ENCODE peak calls at places on chromosomes 3 and 15, in six cellular contexts. O is lower leg skin, G is psoas muscle, I is tibial nerve, H is HFFc6, S is cardiac muscle cell. Q is an unnamed sample.

GRCh38 chr3:99843590-99844260 is 26.1 kb downstream of the CMSS1 start:
- DNase-seq in I (no peak), G (no peak), O (no peak), S (no peak), H (no peak), Q (no peak)

GRCh38 chr15:96073908-96074307 is 256.6 kb upstream of the NR2F2 start:
- DNase-seq in S (no peak), O (no peak), H (no peak), G (no peak), I (no peak), Q (no peak)

GRCh38 chr3:37779289-37780152 is 82.2 kb upstream of the CTDSPL start:
- DNase-seq in I (no peak), H (peak; percentile 61), G (no peak), O (no peak), S (peak; percentile 87), Q (no peak)

GRCh38 chr3:40771112-40771511 is 246.4 kb downstream of the ZNF621 start:
- DNase-seq in G (no peak), I (no peak), O (peak; percentile 34), H (no peak), S (no peak), Q (peak; percentile 72)

GRCh38 chr3:185537369-185537970 is 14.9 kb downstream of the LIPH start:
- DNase-seq in S (no peak), G (peak; percentile 58), I (peak; percentile 30), H (peak; percentile 62), O (peak; percentile 45), Q (peak; percentile 71)

GRCh38 chr3:170815930-170816329 is 54.1 kb downstream of the RPL22L1 start:
- DNase-seq in S (no peak), O (no peak), H (no peak), I (no peak), G (no peak), Q (no peak)

GRCh38 chr3:194322701-194323174 is 28.4 kb downstream of the CPN2 start:
- DNase-seq in I (no peak), H (peak; percentile 46), S (no peak), G (peak; percentile 80), O (peak; percentile 45), Q (no peak)

GRCh38 chr3:24595801-24596200 is 101.2 kb upstream of the THRB start:
- DNase-seq in I (no peak), H (no peak), S (no peak), G (no peak), O (no peak), Q (no peak)

GRCh38 chr3:128814514-128815317 is 64.7 kb upstream of the ACAD9 start:
- DNase-seq in O (no peak), H (no peak), S (peak; percentile 41), G (peak; percentile 63), I (no peak), Q (no peak)

GRCh38 chr3:38029400-38030125 is at the start of gene PLCD1:
- DNase-seq in O (peak; percentile 81), S (peak; percentile 85), H (peak; percentile 28), G (peak; percentile 88), I (peak; percentile 79), Q (peak; percentile 62)

GRCh38 chr3:187714404-187714979 is 12.1 kb upstream of the RTP2 start:
- DNase-seq in H (peak; percentile 66), S (peak; percentile 79), G (no peak), I (peak; percentile 63), O (peak; percentile 80), Q (peak; percentile 63)

GRCh38 chr3:133937756-133938601 is 42.3 kb upstream of the RAB6B start:
- DNase-seq in G (no peak), H (peak; percentile 55), O (peak; percentile 26), I (no peak), S (no peak), Q (peak; percentile 85)

GRCh38 chr15:67048281-67049279 is 16.8 kb upstream of the SMAD3 start:
- DNase-seq in I (no peak), O (no peak), G (no peak), S (no peak), H (peak; percentile 93), Q (no peak)

GRCh38 chr3:151265866-151266265 is 12.5 kb downstream of the P2RY14 start:
- DNase-seq in I (no peak), S (no peak), O (no peak), G (no peak), H (no peak), Q (no peak)

GRCh38 chr3:174287601-174288180 is 571.4 kb upstream of the NAALADL2 start:
- DNase-seq in H (no peak), O (no peak), I (no peak), S (no peak), G (no peak), Q (no peak)

GRCh38 chr3:67610458-67610857 is 44.0 kb downstream of the SUCLG2 start:
- DNase-seq in S (no peak), H (peak; percentile 64), O (no peak), G (no peak), I (no peak), Q (no peak)

GRCh38 chr3:177262396-177262795 is 65.1 kb upstream of the TBL1XR1 start:
- DNase-seq in S (no peak), H (no peak), O (no peak), G (no peak), I (no peak), Q (no peak)

GRCh38 chr3:93910085-93910484 is 63.6 kb downstream of the PROS1 start:
- DNase-seq in H (no peak), I (no peak), O (no peak), S (no peak), G (no peak), Q (no peak)

GRCh38 chr3:40719660-40720287 is 195.0 kb downstream of the ZNF621 start:
- DNase-seq in H (no peak), S (peak; percentile 57), O (no peak), G (no peak), I (no peak), Q (no peak)

DNA sequence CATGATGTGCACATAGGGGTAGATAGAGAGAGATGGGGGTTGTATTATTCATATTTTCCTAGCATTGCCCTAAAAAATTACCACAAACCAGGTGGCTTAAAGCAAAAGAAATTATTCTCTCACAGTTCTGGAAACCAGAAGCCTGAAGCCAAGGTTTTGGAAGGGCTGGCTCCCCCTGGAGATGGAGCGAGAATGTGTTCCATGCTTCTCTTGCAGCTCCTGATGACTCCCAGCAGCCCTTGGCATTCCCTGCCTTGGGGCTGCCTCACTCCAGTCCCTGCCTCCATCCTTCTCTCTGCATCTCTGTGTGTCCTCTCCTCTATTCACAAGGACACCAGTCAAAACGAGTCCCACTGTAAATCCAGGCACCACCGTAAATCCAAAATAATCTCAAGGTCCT is 91.5 kb upstream of the FAM174B start:
- DNase-seq in G (no peak), H (no peak), S (no peak), O (no peak), I (no peak), Q (no peak)
- TF ChIP-seq CTCF in G (no peak), H (no peak), S (no peak), O (no peak), I (no peak), Q (no peak)

GRCh38 chr3:116863842-116864626 is 154.5 kb downstream of the TUSC7 start:
- DNase-seq in S (peak; percentile 49), G (no peak), I (no peak), H (no peak), O (no peak), Q (no peak)
- TF ChIP-seq CTCF in S (peak; percentile 45), G (no peak), I (peak; percentile 43), H (no peak), O (no peak), Q (no peak)

GRCh38 chr3:79016587-79017380 is 751.0 kb downstream of the ROBO1 start:
- DNase-seq in G (no peak), O (no peak), H (no peak), I (no peak), S (no peak), Q (no peak)

GRCh38 chr3:79019924-79020173 is 747.9 kb downstream of the ROBO1 start:
- DNase-seq in G (no peak), O (no peak), I (no peak), S (no peak), H (no peak), Q (no peak)

GRCh38 chr3:79015854-79016253 is 751.9 kb downstream of the ROBO1 start:
- DNase-seq in O (no peak), S (no peak), I (no peak), H (no peak), G (no peak), Q (no peak)

GRCh38 chr3:79019137-79019923 is 748.5 kb downstream of the ROBO1 start:
- DNase-seq in O (peak; percentile 78), H (peak; percentile 85), I (peak; percentile 48), S (peak; percentile 92), G (peak; percentile 87), Q (peak; percentile 54)

DNA sequence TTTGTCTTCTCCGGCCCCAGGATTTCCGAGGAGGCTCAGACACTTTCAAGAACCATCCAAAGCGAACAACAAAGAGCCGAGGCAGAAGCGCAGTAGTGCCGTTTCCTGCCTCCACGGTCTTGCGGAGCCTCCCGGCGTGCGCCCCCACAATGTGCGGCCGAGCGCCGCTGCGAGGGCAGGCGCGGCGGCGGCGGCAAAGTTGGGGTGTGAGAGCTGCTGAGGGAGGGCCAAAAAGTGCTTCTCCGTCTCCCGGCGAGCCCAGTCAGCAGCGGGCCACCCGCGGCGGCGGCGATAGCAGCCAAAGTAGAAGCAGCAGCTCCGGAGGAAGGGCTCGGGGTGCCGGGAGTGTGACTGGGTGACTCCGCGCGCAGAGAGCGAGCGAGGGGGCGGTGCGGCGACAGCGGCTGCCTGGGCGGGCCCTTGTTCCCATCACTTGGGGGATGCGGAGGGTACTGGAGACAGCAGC is 749.1 kb downstream of the ROBO1 start:
- DNase-seq in O (peak; percentile 47), G (peak; percentile 81), S (peak; percentile 72), I (no peak), H (peak; percentile 63), Q (no peak)
- TF ChIP-seq CTCF in O (no peak), G (no peak), S (peak; percentile 31), I (no peak), H (peak; percentile 32), Q (no peak)

GRCh38 chr3:51386852-51387229 is 1.8 kb downstream of the MANF start:
- DNase-seq in H (no peak), I (no peak), O (peak; percentile 11), G (no peak), S (no peak), Q (no peak)

GRCh38 chr3:51384730-51385473 is at the start of gene MANF:
- DNase-seq in G (peak; percentile 99), S (peak; percentile 98), H (peak; percentile 98), I (peak; percentile 95), O (peak; percentile 98), Q (peak; percentile 97)

GRCh38 chr3:51385621-51386091 is 565 bp downstream of the MANF start:
- DNase-seq in G (no peak), O (no peak), H (no peak), S (no peak), I (no peak), Q (no peak)

GRCh38 chr3:51384145-51384729 is 854 bp upstream of the MANF start:
- DNase-seq in H (no peak), O (no peak), I (no peak), G (no peak), S (peak; percentile 47), Q (no peak)

DNA sequence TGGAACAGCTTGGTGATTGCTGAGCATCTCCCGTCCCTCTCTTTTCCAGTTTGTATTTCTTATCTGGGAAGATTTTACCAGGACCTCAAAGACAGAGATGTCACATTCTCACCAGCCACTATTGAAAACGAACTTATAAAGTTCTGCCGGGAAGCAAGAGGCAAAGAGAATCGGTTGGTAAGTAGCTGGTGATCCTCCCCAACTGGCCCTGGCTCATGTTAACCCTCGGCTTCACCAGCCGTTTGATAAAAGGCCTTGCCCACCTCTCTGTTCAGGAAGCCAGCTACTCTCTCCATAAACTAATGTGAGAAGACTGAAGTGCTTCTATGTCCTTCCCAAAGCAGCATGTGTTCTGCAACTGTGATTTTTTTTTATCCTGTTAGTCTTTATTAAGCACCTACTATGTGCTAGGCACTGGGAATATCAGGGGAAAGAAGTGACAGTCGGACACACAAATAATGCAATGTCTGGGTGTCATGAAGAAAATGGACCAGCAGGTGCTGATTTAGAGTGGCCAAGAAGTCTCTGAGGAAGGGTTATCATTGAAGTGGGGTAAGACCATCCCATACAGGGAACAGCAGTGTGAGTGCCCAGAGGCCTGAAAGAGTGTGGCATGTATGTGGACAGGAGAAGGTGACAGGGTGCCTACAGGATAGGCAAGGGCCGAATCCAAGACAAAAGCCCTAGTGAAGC is 1.2 kb downstream of the MANF start:
- DNase-seq in O (peak; percentile 12), H (no peak), I (no peak), G (no peak), S (no peak), Q (no peak)
- TF ChIP-seq CTCF in O (no peak), H (peak; percentile 60), I (no peak), G (no peak), S (no peak), Q (peak; percentile 19)

Q was measured in breast epithelium.